ENCODE peak calls at places on chromosomes 11 and 22, in four cellular contexts. M, U, J and C are unnamed samples.

GRCh38 chr22:21450858-21451331 is 16.3 kb upstream of the TMEM191C start:
- DNase-seq in M (no peak), U (no peak), J (no peak), C (no peak)

GRCh38 chr11:1772270-1773130 is 8.8 kb upstream of the CTSD start:
- DNase-seq in M (peak), U (peak), J (peak), C (peak)

GRCh38 chr11:113319085-113319484 is 4.7 kb downstream of the TTC12 start:
- DNase-seq in M (no peak), U (no peak), J (no peak), C (no peak)

GRCh38 chr11:134074766-134075165 is 5.9 kb downstream of the JAM3 start:
- DNase-seq in M (no peak), U (no peak), J (no peak), C (no peak)

GRCh38 chr11:112162761-112163669 is 879 bp downstream of the IL18 start:
- DNase-seq in M (peak), U (peak), J (no peak), C (no peak)

GRCh38 chr22:41557401-41558240 is 3.2 kb upstream of the CSDC2 start:
- DNase-seq in M (peak), U (peak), J (no peak), C (peak)

GRCh38 chr11:108302121-108302785 is 79.4 kb downstream of the ATM start:
- DNase-seq in M (peak), U (peak), J (no peak), C (no peak)

GRCh38 chr11:19087658-19088057 is 27.1 kb upstream of the MRGPRX2 start:
- DNase-seq in M (peak), U (peak), J (no peak), C (no peak)

GRCh38 chr11:100691886-100692285 is 4.8 kb downstream of the ARHGAP42 start:
- DNase-seq in M (no peak), U (peak), J (no peak), C (no peak)

GRCh38 chr11:111939836-111940604 is 2.9 kb downstream of the DIXDC1 start:
- DNase-seq in M (peak), U (peak), J (no peak), C (no peak)

GRCh38 chr11:35183526-35183925 is 44.6 kb downstream of the CD44 start:
- DNase-seq in M (no peak), U (no peak), J (no peak), C (no peak)

GRCh38 chr11:504053-504993 is 2.7 kb downstream of the RNH1 start:
- DNase-seq in M (peak), U (peak), J (no peak), C (no peak)

GRCh38 chr22:29314074-29314473 is 1.4 kb downstream of the RASL10A start:
- DNase-seq in M (no peak), U (no peak), J (no peak), C (no peak)

DNA sequence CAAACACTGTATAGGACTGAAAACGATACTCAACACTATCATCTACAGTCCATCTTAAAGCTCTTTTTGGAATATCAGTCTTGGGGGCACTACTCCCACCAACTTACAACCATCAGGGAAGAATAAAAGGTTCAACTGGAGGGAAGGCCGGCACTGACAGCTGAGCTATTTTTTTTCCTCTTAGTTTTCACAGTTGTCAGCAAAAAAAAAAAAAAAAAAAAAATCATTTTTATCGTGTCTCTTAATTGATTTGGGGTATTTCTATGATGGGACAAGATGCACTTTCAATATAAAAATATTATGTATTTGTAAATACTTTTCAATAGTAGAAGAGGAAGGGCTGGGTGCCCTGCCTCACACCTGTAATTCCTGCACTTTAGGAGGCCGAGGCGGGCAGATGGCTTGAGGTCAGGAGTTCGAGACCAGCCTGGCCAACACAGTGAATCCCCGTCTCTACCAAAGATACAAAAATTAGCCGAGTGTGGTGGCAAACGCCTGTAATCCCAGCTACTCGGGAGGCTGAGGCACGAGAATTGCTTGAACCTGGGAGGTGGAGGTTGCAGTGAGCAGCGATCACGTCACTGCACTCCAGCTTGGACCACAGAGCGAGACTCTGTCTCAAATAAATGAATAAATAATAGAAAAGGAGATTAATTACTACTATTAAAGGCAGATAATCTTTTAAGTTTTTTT is 1.5 kb downstream of the KIF18A start:
- DNase-seq in M (no peak), U (no peak), J (no peak), C (no peak)
- H3K4me3 ChIP-seq in M (peak), U (peak), J (peak), C (peak)

GRCh38 chr11:44621140-44621681 is 55.7 kb downstream of the CD82 start:
- DNase-seq in M (peak), U (peak), J (peak), C (peak)

GRCh38 chr11:44623321-44623715 is 57.9 kb downstream of the CD82 start:
- DNase-seq in M (no peak), U (no peak), J (no peak), C (no peak)

GRCh38 chr11:44622721-44623258 is 57.3 kb downstream of the CD82 start:
- DNase-seq in M (no peak), U (peak), J (no peak), C (no peak)

GRCh38 chr11:44621784-44622183 is 56.3 kb downstream of the CD82 start:
- DNase-seq in M (no peak), U (no peak), J (no peak), C (no peak)

GRCh38 chr11:44622190-44622650 is 56.8 kb downstream of the CD82 start:
- DNase-seq in M (no peak), U (no peak), J (no peak), C (no peak)
- H3K4me3 ChIP-seq in M (no peak), U (no peak), J (no peak), C (no peak)

GRCh38 chr11:41309716-41310115 is 149.7 kb downstream of the LRRC4C start:
- DNase-seq in M (no peak), U (no peak), J (no peak), C (no peak)
- H3K4me3 ChIP-seq in M (no peak), U (no peak), J (no peak), C (no peak)

GRCh38 chr22:17199131-17199731 is 20.0 kb downstream of the ADA2 start:
- DNase-seq in M (peak), U (no peak), J (no peak), C (peak)
- H3K4me3 ChIP-seq in M (peak), U (no peak), J (no peak), C (no peak)

GRCh38 chr11:46315783-46316563 is 31.3 kb upstream of the DGKZ start:
- DNase-seq in M (no peak), U (no peak), J (no peak), C (no peak)
- H3K4me3 ChIP-seq in M (no peak), U (no peak), J (no peak), C (no peak)

GRCh38 chr11:45385844-45386243 is 99.7 kb upstream of the SYT13 start:
- DNase-seq in M (no peak), U (no peak), J (no peak), C (no peak)
- H3K4me3 ChIP-seq in M (no peak), U (no peak), J (no peak), C (no peak)